ENCODE peak calls at places on chromosomes 2 and 18, in four cellular contexts. F is ascending aorta, J is endodermal cell, D is upper lobe of right lung. S is an unnamed sample.

GRCh38 chr2:69997296-69998184 is 36.1 kb upstream of the ASPRV1 start:
- DNase-seq in D (no peak), J (peak; percentile 83), F (no peak), S (no peak)

GRCh38 chr2:39325966-39326365 is 82.2 kb upstream of the CDKL4 start:
- DNase-seq in D (no peak), F (no peak), J (no peak), S (no peak)

GRCh38 chr2:149178626-149179025 is 140.1 kb downstream of the LYPD6B start:
- DNase-seq in D (no peak), J (no peak), F (no peak), S (no peak)

GRCh38 chr2:102141915-102142828 is at the start of gene IL1R1:
- DNase-seq in J (peak; percentile 86), D (peak; percentile 94), F (no peak), S (no peak)

GRCh38 chr18:58496231-58496630 is 132.7 kb downstream of the ALPK2 start:
- DNase-seq in J (no peak), D (peak; percentile 1), F (no peak), S (no peak)

GRCh38 chr2:181306785-181307184 is 150.4 kb upstream of the ITGA4 start:
- DNase-seq in F (no peak), D (no peak), J (no peak), S (no peak)

GRCh38 chr2:80001704-80002103 is 302.8 kb downstream of the LRRTM1 start:
- DNase-seq in D (no peak), J (no peak), F (no peak), S (no peak)

GRCh38 chr2:98479959-98480524 is 35.4 kb downstream of the INPP4A start:
- DNase-seq in F (no peak), D (peak; percentile 74), J (no peak), S (peak; percentile 39)

GRCh38 chr2:11363868-11364564 is 19.6 kb upstream of the ROCK2 start:
- DNase-seq in J (no peak), D (no peak), F (no peak), S (no peak)

GRCh38 chr2:69945447-69945846 is 16.0 kb downstream of the ASPRV1 start:
- DNase-seq in D (peak; percentile 74), F (no peak), J (no peak), S (no peak)

GRCh38 chr2:216692636-216693413 is 2.5 kb downstream of the IGFBP5 start:
- DNase-seq in D (peak; percentile 74), F (peak; percentile 64), J (peak; percentile 92), S (no peak)

GRCh38 chr18:34461266-34461665 is 236.6 kb upstream of the NOL4 start:
- DNase-seq in D (no peak), J (no peak), F (no peak), S (no peak)

GRCh38 chr2:171294608-171295007 is 133.9 kb upstream of the TLK1 start:
- DNase-seq in J (no peak), D (no peak), F (no peak), S (no peak)

GRCh38 chr18:34222025-34222395 is 2.7 kb downstream of the NOL4 start:
- DNase-seq in J (peak; percentile 78), D (no peak), F (no peak), S (no peak)

GRCh38 chr2:96832751-96833507 is 10.9 kb downstream of the ANKRD23 start:
- DNase-seq in J (peak; percentile 93), D (peak; percentile 82), F (no peak), S (no peak)

GRCh38 chr2:57376985-57377384 is 669.6 kb upstream of the VRK2 start:
- DNase-seq in D (no peak), J (no peak), F (no peak), S (no peak)

DNA sequence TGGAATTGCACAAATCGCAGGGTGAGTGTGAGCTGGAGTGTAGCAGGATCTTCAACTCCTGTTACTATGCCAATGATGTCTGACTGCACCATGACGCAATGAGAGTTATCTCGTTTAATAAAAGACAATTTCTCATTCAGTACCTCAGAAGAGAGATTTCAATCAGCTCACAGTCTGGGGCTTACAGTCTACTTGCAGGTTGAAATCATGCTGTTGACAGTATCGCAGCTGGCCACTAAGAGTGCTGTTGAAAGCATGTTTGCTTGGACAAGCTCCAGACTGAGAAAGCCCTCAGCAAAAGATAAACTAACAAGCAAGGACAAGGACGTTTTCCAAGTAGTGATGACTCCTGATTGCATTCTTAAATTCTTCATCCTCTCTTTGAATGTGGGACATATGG is 145.2 kb upstream of the SYT4 start:
- DNase-seq in F (no peak), J (peak; percentile 65), D (no peak), S (no peak)
- TF ChIP-seq CTCF in F (no peak), J (peak; percentile 65), D (no peak), S (no peak)

GRCh38 chr2:85019121-85019520 is 48.2 kb downstream of the KCMF1 start:
- DNase-seq in D (no peak), J (no peak), F (no peak), S (no peak)

GRCh38 chr2:85012855-85013254 is 41.9 kb downstream of the KCMF1 start:
- DNase-seq in J (no peak), D (no peak), F (no peak), S (no peak)

GRCh38 chr2:85018049-85018447 is 47.1 kb downstream of the KCMF1 start:
- DNase-seq in D (no peak), F (no peak), J (no peak), S (no peak)

GRCh38 chr2:85017436-85018048 is 46.6 kb downstream of the KCMF1 start:
- DNase-seq in D (no peak), F (no peak), J (no peak), S (no peak)

DNA sequence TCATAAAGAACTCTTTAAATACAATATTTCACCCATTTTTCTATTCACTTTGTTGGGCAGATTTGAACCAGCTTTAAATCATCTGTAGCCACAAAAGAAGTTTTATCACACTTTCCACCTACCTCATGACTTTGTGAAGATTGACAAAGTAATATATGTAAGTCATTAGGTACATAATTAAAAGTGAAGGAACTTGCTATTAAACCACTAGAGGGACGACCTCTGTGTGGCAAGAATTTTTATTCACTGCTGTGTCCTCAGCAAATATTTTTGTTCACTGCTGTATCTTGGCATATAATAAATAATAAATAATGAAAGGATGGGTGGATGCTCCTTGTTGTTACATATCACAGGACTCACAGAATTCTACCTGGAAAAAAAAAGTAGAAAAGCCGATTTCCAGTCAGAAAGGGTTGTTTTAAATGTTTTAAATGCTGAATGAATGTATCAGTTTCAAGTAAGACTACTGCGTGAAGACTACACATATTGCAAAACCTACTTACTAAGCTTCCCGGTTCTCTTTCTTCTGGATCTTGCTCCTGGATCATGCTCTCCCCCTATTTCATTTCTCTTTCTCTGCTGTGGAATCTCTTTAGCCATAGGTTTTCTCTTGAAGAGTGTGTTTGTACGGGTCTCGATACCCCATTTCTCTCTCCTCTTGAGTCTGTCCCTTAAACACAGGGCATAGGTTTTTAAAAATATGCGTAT is 44.8 kb downstream of the KCMF1 start:
- DNase-seq in D (no peak), J (no peak), F (no peak), S (no peak)
- TF ChIP-seq CTCF in D (no peak), J (peak; percentile 58), F (no peak), S (no peak)

DNA sequence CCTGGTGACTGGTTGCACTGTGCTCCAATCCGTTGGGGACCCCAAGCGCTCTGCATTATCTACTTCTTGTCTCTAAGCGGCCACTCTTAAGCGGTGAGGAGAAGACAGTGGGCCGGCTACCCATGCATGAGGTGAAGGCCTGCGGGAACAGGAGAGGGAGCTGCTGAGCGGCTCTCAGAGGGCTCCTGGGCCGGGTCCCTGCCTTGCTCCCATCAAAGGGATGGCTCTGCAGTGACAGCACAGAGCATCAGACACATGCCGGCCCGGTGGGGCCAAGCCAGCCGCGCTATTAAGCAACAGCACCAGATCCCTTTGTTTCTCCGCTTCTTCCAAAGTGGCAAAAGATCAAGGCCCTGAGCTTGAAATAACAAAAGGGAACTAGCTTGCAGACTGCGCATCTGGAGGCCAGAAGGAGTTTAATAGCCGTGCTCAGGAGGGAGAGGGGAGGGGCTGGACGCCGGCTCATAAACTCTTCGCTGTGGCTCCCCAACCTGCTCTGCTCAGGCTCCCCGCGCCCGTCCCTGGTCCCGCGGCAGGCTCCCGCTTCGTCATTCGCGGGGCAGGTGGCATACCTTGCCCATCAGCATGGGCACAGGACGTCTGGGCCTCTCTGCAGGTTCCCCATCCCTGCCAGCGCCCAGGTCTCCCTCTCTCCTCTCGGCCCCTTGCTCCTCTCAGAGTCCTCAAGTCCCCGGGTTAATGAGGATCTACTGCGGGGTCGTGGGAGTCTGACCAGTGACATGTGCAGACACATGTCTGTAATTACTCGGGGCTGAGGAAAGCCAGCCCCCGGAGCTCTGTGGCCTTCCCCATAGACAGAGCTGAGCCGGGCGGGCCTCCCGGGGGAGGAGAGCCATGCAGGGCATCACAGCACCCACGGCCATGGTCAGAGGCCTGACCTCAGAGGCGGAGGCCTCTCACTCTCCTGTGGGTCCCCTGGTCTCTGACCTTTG is 96.7 kb downstream of the ASB1 start:
- DNase-seq in F (no peak), D (no peak), J (peak; percentile 88), S (no peak)
- TF ChIP-seq CTCF in F (no peak), D (no peak), J (peak; percentile 72), S (no peak)

DNA sequence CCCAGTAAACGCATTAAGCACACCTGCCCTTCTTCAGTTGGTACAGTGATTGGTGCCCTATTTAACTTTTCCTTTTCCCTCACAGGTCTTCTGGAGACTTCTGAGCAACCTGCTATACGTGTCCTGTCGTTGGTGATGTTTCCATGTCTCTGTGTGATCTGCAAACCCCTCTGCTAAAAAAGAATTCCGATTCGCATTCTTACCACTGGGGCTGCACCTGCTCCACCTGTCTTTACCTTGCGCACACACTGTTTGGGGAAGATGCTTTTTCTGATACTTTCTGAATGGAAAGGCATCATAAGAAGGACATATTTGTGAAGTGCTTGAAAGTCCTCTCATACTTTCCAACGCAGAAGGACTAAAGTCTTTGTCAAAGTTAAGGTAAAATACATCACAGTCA is 323.9 kb upstream of the SOX11 start:
- DNase-seq in J (peak; percentile 52), D (no peak), F (no peak), S (no peak)
- TF ChIP-seq CTCF in J (peak; percentile 73), D (no peak), F (no peak), S (no peak)

GRCh38 chr2:47653909-47654789 is 128.8 kb upstream of the MSH6 start:
- DNase-seq in J (peak; percentile 84), D (peak; percentile 32), F (no peak), S (no peak)
- TF ChIP-seq CTCF in J (peak; percentile 82), D (peak; percentile 14), F (no peak), S (no peak)

GRCh38 chr2:99763764-99764163 is 273.9 kb upstream of the REV1 start:
- DNase-seq in J (no peak), F (no peak), D (no peak), S (no peak)

GRCh38 chr2:99771691-99772333 is 282.0 kb upstream of the REV1 start:
- DNase-seq in D (peak; percentile 71), J (no peak), F (no peak), S (no peak)

GRCh38 chr2:99762714-99763113 is 272.9 kb upstream of the REV1 start:
- DNase-seq in J (no peak), D (no peak), F (no peak), S (no peak)

GRCh38 chr2:99765919-99766318 is 276.1 kb upstream of the REV1 start:
- DNase-seq in J (no peak), F (no peak), D (no peak), S (no peak)
- TF ChIP-seq CTCF in J (no peak), F (no peak), D (no peak), S (no peak)